ENCODE peak calls at places on chromosomes 5 and 9, in five cellular contexts. V is NB4, F is cardiac muscle cell, Z is WTC11, P is AG09309. C is an unnamed sample.

GRCh38 chr5:175542232-175542965 is 64.0 kb downstream of the SFXN1 start:
- DNase-seq in V (peak), Z (no peak), P (no peak), F (no peak), C (no peak)

GRCh38 chr9:83980395-83981125 is at the start of gene RMI1:
- DNase-seq in P (peak), V (peak), F (peak), Z (peak), C (peak)

GRCh38 chr5:33317271-33317670 is 123.5 kb upstream of the TARS1 start:
- DNase-seq in F (peak), Z (no peak), V (peak), P (no peak), C (no peak)

GRCh38 chr9:3696368-3696767 is 170.6 kb upstream of the RFX3 start:
- DNase-seq in F (no peak), V (no peak), Z (no peak), P (no peak), C (no peak)

GRCh38 chr9:113935677-113936380 is 59.7 kb downstream of the ZNF618 start:
- DNase-seq in V (no peak), Z (no peak), F (no peak), P (no peak), C (peak)

GRCh38 chr9:130058154-130058553 is 4.4 kb downstream of the GPR107 start:
- DNase-seq in P (no peak), F (peak), Z (no peak), V (peak), C (no peak)

GRCh38 chr9:114643906-114644305 is 13.7 kb downstream of the TEX53 start:
- DNase-seq in V (no peak), P (no peak), F (no peak), Z (no peak), C (no peak)

GRCh38 chr5:179973391-179973790 is 65.7 kb upstream of the TBC1D9B start:
- DNase-seq in Z (no peak), F (no peak), P (no peak), V (no peak), C (no peak)

GRCh38 chr5:76331139-76331538 is 71.9 kb upstream of the IQGAP2 start:
- DNase-seq in V (peak), Z (no peak), F (no peak), P (no peak), C (no peak)

GRCh38 chr9:17535176-17535575 is 43.7 kb upstream of the SH3GL2 start:
- DNase-seq in P (no peak), Z (no peak), V (no peak), F (no peak), C (no peak)

GRCh38 chr5:17182494-17182893 is 34.9 kb upstream of the BASP1 start:
- DNase-seq in V (no peak), P (no peak), Z (no peak), F (no peak), C (no peak)

GRCh38 chr9:89902450-89902849 is 297.6 kb downstream of the GADD45G start:
- DNase-seq in P (no peak), F (peak), V (no peak), Z (no peak), C (no peak)

GRCh38 chr5:56585973-56586740 is 229.2 kb upstream of the MAP3K1 start:
- DNase-seq in Z (no peak), V (peak), F (peak), P (no peak), C (no peak)

GRCh38 chr5:58458851-58459275 is 1.0 kb downstream of the PLK2 start:
- DNase-seq in V (no peak), F (no peak), P (no peak), Z (no peak), C (no peak)

GRCh38 chr9:26313108-26313507 is 579.5 kb downstream of the CAAP1 start:
- DNase-seq in F (no peak), V (no peak), Z (no peak), P (no peak), C (no peak)

GRCh38 chr5:14676320-14676719 is 11.8 kb downstream of the OTULIN start:
- DNase-seq in V (peak), Z (no peak), P (no peak), F (peak), C (no peak)

GRCh38 chr9:137761032-137761431 is 116.5 kb upstream of the CACNA1B start:
- DNase-seq in P (no peak), V (no peak), Z (no peak), F (no peak), C (no peak)

GRCh38 chr9:130078547-130078946 is 24.8 kb downstream of the GPR107 start:
- DNase-seq in P (no peak), Z (no peak), F (no peak), V (no peak), C (no peak)

GRCh38 chr5:80655231-80655784 is 525 bp upstream of the DHFR start:
- DNase-seq in F (peak), P (no peak), Z (no peak), V (peak), C (no peak)

GRCh38 chr9:116015855-116016254 is 137.7 kb upstream of the PAPPA start:
- DNase-seq in Z (no peak), F (peak), P (no peak), V (no peak), C (no peak)

GRCh38 chr5:176806137-176806536 is 4.2 kb upstream of the UNC5A start:
- DNase-seq in F (peak), P (no peak), Z (peak), V (peak), C (no peak)

DNA sequence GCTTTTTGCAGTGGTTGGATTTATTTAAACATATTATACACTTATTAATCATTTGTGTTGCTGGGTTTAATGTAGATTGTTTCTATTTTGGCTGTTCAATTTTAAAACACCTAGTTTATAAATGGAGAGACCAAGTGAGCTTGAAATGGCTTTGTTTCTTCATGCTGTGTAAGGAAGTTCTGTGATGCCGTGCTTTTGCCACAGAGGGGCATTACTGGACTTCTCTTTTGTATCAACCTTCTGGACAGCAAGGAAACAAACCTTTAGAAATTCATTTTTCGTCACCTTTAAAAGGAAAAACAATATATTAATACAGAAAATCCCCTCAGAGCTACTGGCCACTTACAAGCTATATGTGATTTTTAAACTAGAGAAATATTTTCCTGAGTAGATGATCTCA is 81.9 kb downstream of the DMRTA1 start:
- DNase-seq in P (no peak), V (no peak), F (no peak), Z (no peak), C (no peak)
- TF ChIP-seq CTCF in P (no peak), V (no peak), F (no peak), Z (no peak), C (no peak)

GRCh38 chr5:133981714-133982113 is 13.3 kb upstream of the C5orf15 start:
- DNase-seq in P (no peak), F (no peak), Z (no peak), V (no peak), C (no peak)
- TF ChIP-seq CTCF in P (no peak), F (no peak), Z (no peak), V (no peak), C (no peak)

GRCh38 chr9:87958591-87958990 is 15.7 kb downstream of the CDK20 start:
- DNase-seq in Z (no peak), P (no peak), V (no peak), F (no peak), C (no peak)
- TF ChIP-seq CTCF in Z (no peak), P (no peak), V (no peak), F (no peak), C (no peak)

GRCh38 chr9:91740713-91741112 is 209.3 kb downstream of the ROR2 start:
- DNase-seq in F (peak), V (no peak), Z (no peak), P (no peak), C (no peak)
- TF ChIP-seq CTCF in F (peak), V (no peak), Z (no peak), P (peak), C (no peak)

DNA sequence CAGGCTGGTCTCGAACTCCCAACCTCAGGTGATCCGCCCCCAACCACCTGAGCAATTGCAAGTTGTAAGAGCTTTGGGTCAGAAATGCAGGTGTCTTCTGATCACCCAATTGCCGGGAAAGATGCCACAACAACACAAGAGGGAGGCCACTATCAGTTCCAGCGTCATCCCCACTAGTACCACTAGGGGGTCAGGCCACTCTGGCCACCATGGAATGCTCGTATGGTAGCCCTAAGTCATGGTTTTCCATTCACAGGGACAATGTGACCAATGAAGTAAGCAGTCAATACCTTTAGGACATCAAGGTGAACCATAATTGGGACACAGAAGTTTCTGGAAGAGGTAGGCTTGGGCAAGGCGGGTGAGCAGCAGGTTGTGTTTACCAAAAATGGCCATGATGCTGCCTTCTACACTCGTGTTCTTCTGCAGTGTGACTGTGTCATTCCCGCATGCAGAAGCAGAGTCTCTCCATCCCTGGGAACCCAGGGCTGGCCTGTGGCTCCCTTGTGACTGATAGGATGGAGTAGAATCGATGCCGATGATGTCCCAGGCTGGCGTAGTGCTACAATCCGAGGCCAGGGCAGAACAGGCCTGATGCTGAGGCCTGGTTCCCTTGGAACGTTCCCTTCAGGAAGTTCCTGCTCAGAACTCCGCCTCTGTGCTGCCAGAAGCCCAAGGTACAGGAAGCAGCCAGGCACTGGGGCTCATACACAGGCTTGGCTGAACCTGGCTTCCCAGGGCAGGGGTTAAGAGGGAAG is 42.2 kb upstream of the ANKRD33B start:
- DNase-seq in Z (peak), V (no peak), P (no peak), F (no peak), C (no peak)
- TF ChIP-seq CTCF in Z (peak), V (peak), P (peak), F (peak), C (peak)

GRCh38 chr5:87400305-87400899 is 12.3 kb downstream of the CCNH start:
- DNase-seq in V (peak), Z (no peak), P (no peak), F (peak), C (no peak)
- TF ChIP-seq CTCF in V (no peak), Z (no peak), P (peak), F (peak), C (peak)

GRCh38 chr5:21391506-21391905 is 1403.5 kb upstream of the CDH18 start:
- DNase-seq in P (no peak), V (peak), Z (no peak), F (no peak), C (no peak)
- TF ChIP-seq CTCF in P (no peak), V (no peak), Z (no peak), F (no peak), C (no peak)

GRCh38 chr5:12294151-12294550 is 389.9 kb upstream of the CTNND2 start:
- DNase-seq in F (no peak), Z (no peak), P (no peak), V (no peak), C (no peak)

DNA sequence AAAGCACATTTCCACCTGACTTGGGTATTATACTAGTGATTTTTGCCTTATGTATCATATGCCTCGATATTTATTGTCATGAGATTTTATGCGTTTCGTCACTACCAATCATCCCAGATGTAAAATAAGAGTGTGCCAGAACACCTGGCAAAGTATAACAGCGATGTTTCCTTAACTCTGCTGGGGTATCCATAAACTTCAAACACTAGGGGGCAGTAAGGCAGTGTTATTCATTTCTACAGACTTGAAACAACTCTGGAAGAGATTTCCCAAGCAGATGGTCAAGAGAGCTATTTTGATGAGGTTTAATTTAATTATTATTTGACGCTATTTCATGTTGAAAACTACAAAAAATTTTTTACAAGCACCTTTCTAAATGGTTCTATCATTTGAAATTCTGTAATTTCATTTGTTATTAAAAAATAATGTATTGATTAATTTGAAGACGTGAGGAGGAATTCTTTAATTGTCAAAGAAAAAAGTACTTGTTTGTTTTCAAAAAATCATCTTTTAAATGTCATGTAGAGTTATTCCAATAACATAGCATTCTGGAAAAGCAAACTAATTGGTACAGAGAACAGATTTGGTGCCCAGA is 388.5 kb upstream of the CTNND2 start:
- DNase-seq in P (no peak), Z (no peak), V (peak), F (no peak), C (no peak)
- TF ChIP-seq CTCF in P (no peak), Z (peak), V (peak), F (no peak), C (peak)

GRCh38 chr5:42656661-42657035 is 100.0 kb upstream of the CCDC152 start:
- DNase-seq in F (peak), P (no peak), Z (no peak), V (no peak), C (no peak)
- TF ChIP-seq CTCF in F (peak), P (no peak), Z (no peak), V (no peak), C (no peak)

GRCh38 chr5:90861843-90862586 is 303.4 kb downstream of the ADGRV1 start:
- DNase-seq in Z (no peak), F (no peak), P (no peak), V (no peak), C (no peak)
- TF ChIP-seq CTCF in Z (no peak), F (no peak), P (no peak), V (no peak), C (no peak)

C was measured in mesothelial cell of epicardium.